ENCODE peak calls at places on chromosomes 16 and 17, in four cellular contexts. N, I, Q and X are unnamed samples.
A peak's percentile ranks its signal among the peaks of the same experiment; 100 is the strongest.

GRCh38 chr17:61495161-61495857 is 43.1 kb downstream of the TBX4 start:
- DNase-seq in N (peak; percentile 80), I (no peak), Q (no peak), X (peak; percentile 31)

GRCh38 chr17:1561420-1562177 is 993 bp downstream of the PITPNA start:
- DNase-seq in N (no peak), I (peak; percentile 74), Q (no peak), X (no peak)

GRCh38 chr16:24988593-24989338 is 26.4 kb downstream of the ARHGAP17 start:
- DNase-seq in N (no peak), I (no peak), Q (peak; percentile 62), X (no peak)

GRCh38 chr16:52680993-52681392 is 134.1 kb upstream of the TOX3 start:
- DNase-seq in N (no peak), I (no peak), Q (no peak), X (no peak)

GRCh38 chr16:88505405-88506082 is 52.5 kb downstream of the ZFPM1 start:
- DNase-seq in N (no peak), I (peak; percentile 80), Q (peak; percentile 30), X (no peak)

GRCh38 chr17:78769200-78769773 is 12.8 kb downstream of the CYTH1 start:
- DNase-seq in N (no peak), I (no peak), Q (no peak), X (no peak)

GRCh38 chr16:53712065-53712464 is 8.1 kb downstream of the FTO start:
- DNase-seq in N (no peak), I (no peak), Q (no peak), X (no peak)

GRCh38 chr17:66287911-66288310 is 14.5 kb upstream of the PRKCA start:
- DNase-seq in N (no peak), I (no peak), Q (no peak), X (no peak)

GRCh38 chr16:51222016-51222415 is 70.9 kb upstream of the SALL1 start:
- DNase-seq in N (no peak), I (no peak), Q (no peak), X (no peak)

GRCh38 chr16:12675852-12676251 is 127.8 kb downstream of the CPPED1 start:
- DNase-seq in N (peak; percentile 86), I (no peak), Q (no peak), X (no peak)

GRCh38 chr16:12358898-12359297 is 382.4 kb downstream of the SNX29 start:
- DNase-seq in N (no peak), I (no peak), Q (no peak), X (no peak)